ENCODE peak calls at places on chromosomes 3 and 15, in six cellular contexts. One of them, this sample, is unnamed.

GRCh38 chr3:40615916-40616315 is 91.2 kb downstream of the ZNF621 start:
- DNase-seq in RWPE2: no peak
- DNase-seq in coronary artery: no peak
- DNase-seq in foreskin fibroblast: no peak
- DNase-seq in fibroblast of the aortic adventitia: no peak
- DNase-seq in HL-60: no peak
- DNase-seq in this sample: no peak

GRCh38 chr3:41318520-41318919 is 119.2 kb downstream of the CTNNB1 start:
- DNase-seq in RWPE2: no peak
- DNase-seq in coronary artery: no peak
- DNase-seq in foreskin fibroblast: peak
- DNase-seq in fibroblast of the aortic adventitia: no peak
- DNase-seq in HL-60: no peak
- DNase-seq in this sample: no peak

GRCh38 chr3:195007794-195008193 is 263.2 kb downstream of the XXYLT1 start:
- DNase-seq in RWPE2: peak
- DNase-seq in coronary artery: no peak
- DNase-seq in foreskin fibroblast: no peak
- DNase-seq in fibroblast of the aortic adventitia: no peak
- DNase-seq in HL-60: peak
- DNase-seq in this sample: no peak

GRCh38 chr3:69872783-69873378 is 126.7 kb upstream of the SAMMSON start:
- DNase-seq in RWPE2: no peak
- DNase-seq in coronary artery: no peak
- DNase-seq in foreskin fibroblast: no peak
- DNase-seq in fibroblast of the aortic adventitia: peak
- DNase-seq in HL-60: no peak
- DNase-seq in this sample: no peak

GRCh38 chr3:72171461-72171860 is 386.5 kb upstream of the PROK2 start:
- DNase-seq in RWPE2: no peak
- DNase-seq in coronary artery: no peak
- DNase-seq in foreskin fibroblast: peak
- DNase-seq in fibroblast of the aortic adventitia: peak
- DNase-seq in HL-60: no peak
- DNase-seq in this sample: no peak

GRCh38 chr3:133841196-133841595 is 35.6 kb downstream of the SRPRB start:
- DNase-seq in RWPE2: no peak
- DNase-seq in coronary artery: no peak
- DNase-seq in foreskin fibroblast: no peak
- DNase-seq in fibroblast of the aortic adventitia: no peak
- DNase-seq in HL-60: no peak
- DNase-seq in this sample: no peak

GRCh38 chr3:148309390-148310035 is 388.2 kb upstream of the AGTR1 start:
- DNase-seq in RWPE2: no peak
- DNase-seq in coronary artery: no peak
- DNase-seq in foreskin fibroblast: peak
- DNase-seq in fibroblast of the aortic adventitia: peak
- DNase-seq in HL-60: peak
- DNase-seq in this sample: no peak

GRCh38 chr3:187150599-187150998 is 11.3 kb upstream of the RPL39L start:
- DNase-seq in RWPE2: no peak
- DNase-seq in coronary artery: no peak
- DNase-seq in foreskin fibroblast: no peak
- DNase-seq in fibroblast of the aortic adventitia: no peak
- DNase-seq in HL-60: peak
- DNase-seq in this sample: no peak

GRCh38 chr15:64883097-64883581 is 28.6 kb upstream of the ANKDD1A start:
- DNase-seq in RWPE2: no peak
- DNase-seq in coronary artery: no peak
- DNase-seq in foreskin fibroblast: no peak
- DNase-seq in fibroblast of the aortic adventitia: peak
- DNase-seq in HL-60: peak
- DNase-seq in this sample: no peak

GRCh38 chr15:70186152-70186551 is 88.4 kb upstream of the TLE3 start:
- DNase-seq in RWPE2: no peak
- DNase-seq in coronary artery: no peak
- DNase-seq in foreskin fibroblast: no peak
- DNase-seq in fibroblast of the aortic adventitia: no peak
- DNase-seq in HL-60: no peak
- DNase-seq in this sample: no peak

GRCh38 chr3:143961351-143961750 is 10.3 kb upstream of the DIPK2A start:
- DNase-seq in RWPE2: no peak
- DNase-seq in coronary artery: no peak
- DNase-seq in foreskin fibroblast: no peak
- DNase-seq in fibroblast of the aortic adventitia: no peak
- DNase-seq in HL-60: no peak
- DNase-seq in this sample: no peak

GRCh38 chr3:22117091-22117490 is 366.1 kb upstream of the ZNF385D start:
- DNase-seq in RWPE2: no peak
- DNase-seq in coronary artery: no peak
- DNase-seq in foreskin fibroblast: peak
- DNase-seq in fibroblast of the aortic adventitia: peak
- DNase-seq in HL-60: no peak
- DNase-seq in this sample: no peak

GRCh38 chr3:16482770-16483531 is 30.5 kb downstream of the RFTN1 start:
- DNase-seq in RWPE2: no peak
- DNase-seq in coronary artery: no peak
- DNase-seq in foreskin fibroblast: no peak
- DNase-seq in fibroblast of the aortic adventitia: no peak
- DNase-seq in HL-60: peak
- DNase-seq in this sample: no peak

GRCh38 chr3:184230603-184231528 is 1.5 kb downstream of the VWA5B2 start:
- DNase-seq in RWPE2: peak
- DNase-seq in coronary artery: no peak
- DNase-seq in foreskin fibroblast: no peak
- DNase-seq in fibroblast of the aortic adventitia: no peak
- DNase-seq in HL-60: no peak
- DNase-seq in this sample: no peak

GRCh38 chr3:184228376-184229137 is 828 bp upstream of the VWA5B2 start:
- DNase-seq in RWPE2: no peak
- DNase-seq in coronary artery: no peak
- DNase-seq in foreskin fibroblast: no peak
- DNase-seq in fibroblast of the aortic adventitia: no peak
- DNase-seq in HL-60: no peak
- DNase-seq in this sample: no peak

GRCh38 chr3:184230081-184230602 is 757 bp downstream of the VWA5B2 start:
- DNase-seq in RWPE2: no peak
- DNase-seq in coronary artery: no peak
- DNase-seq in foreskin fibroblast: peak
- DNase-seq in fibroblast of the aortic adventitia: no peak
- DNase-seq in HL-60: no peak
- DNase-seq in this sample: no peak

GRCh38 chr3:184227481-184227935 is 1.9 kb upstream of the VWA5B2 start:
- DNase-seq in RWPE2: no peak
- DNase-seq in coronary artery: no peak
- DNase-seq in foreskin fibroblast: peak
- DNase-seq in fibroblast of the aortic adventitia: no peak
- DNase-seq in HL-60: peak
- DNase-seq in this sample: no peak

GRCh38 chr3:184229424-184230080 is at the start of gene VWA5B2:
- DNase-seq in RWPE2: peak
- DNase-seq in coronary artery: no peak
- DNase-seq in foreskin fibroblast: peak
- DNase-seq in fibroblast of the aortic adventitia: no peak
- DNase-seq in HL-60: no peak
- DNase-seq in this sample: no peak
- H3K4me3 ChIP-seq in RWPE2: peak
- H3K4me3 ChIP-seq in coronary artery: peak
- H3K4me3 ChIP-seq in foreskin fibroblast: peak
- H3K4me3 ChIP-seq in fibroblast of the aortic adventitia: peak
- H3K4me3 ChIP-seq in HL-60: no peak
- H3K4me3 ChIP-seq in this sample: peak

GRCh38 chr3:26114851-26115250 is 325.0 kb downstream of the OXSM start:
- DNase-seq in RWPE2: no peak
- DNase-seq in coronary artery: no peak
- DNase-seq in foreskin fibroblast: no peak
- DNase-seq in fibroblast of the aortic adventitia: no peak
- DNase-seq in HL-60: no peak
- DNase-seq in this sample: no peak

DNA sequence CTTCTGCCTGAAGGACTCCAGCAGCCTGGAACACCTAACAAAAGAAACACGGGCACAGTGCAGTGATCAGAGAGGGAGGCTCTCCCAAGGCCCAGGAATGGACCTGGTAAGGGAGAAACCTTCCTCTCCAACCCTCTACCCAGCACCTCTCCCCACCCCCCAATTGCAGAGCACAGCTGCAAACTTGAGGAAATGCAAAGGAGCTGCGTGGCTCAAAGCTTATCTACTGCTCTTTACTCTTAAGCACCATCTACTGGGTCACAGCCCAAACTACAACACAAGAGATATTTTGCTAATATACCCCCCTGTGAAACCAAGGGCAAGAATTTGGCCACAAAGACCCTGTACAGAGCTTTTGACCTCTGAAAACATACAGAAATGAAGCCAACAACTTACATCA is 328.3 kb downstream of the OXSM start:
- DNase-seq in RWPE2: no peak
- DNase-seq in coronary artery: no peak
- DNase-seq in foreskin fibroblast: no peak
- DNase-seq in fibroblast of the aortic adventitia: no peak
- DNase-seq in HL-60: peak
- DNase-seq in this sample: no peak
- TF ChIP-seq CTCF in RWPE2: peak
- TF ChIP-seq CTCF in coronary artery: no peak
- TF ChIP-seq CTCF in foreskin fibroblast: no peak
- TF ChIP-seq CTCF in fibroblast of the aortic adventitia: no peak
- TF ChIP-seq CTCF in HL-60: no peak
- TF ChIP-seq CTCF in this sample: no peak

DNA sequence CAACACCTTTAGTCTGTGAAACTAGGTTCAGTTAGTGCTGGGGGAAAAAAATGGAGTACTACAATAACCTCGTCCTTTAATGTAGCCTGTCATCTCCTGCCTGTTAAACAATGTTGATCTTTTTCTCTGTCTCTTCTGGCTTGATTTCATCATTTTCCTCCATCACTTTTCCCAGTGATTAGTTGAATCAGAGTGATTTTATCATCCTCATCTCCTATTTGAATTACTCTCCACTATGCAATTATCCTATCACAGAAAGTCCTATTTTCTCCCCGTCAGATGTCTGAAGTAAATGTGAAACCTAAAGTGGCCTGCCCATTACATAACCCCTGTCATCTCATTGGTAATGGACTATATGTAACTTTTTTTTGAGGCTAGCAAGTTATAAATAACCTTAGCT is 201.7 kb downstream of the CACNA2D3 start:
- DNase-seq in RWPE2: no peak
- DNase-seq in coronary artery: no peak
- DNase-seq in foreskin fibroblast: no peak
- DNase-seq in fibroblast of the aortic adventitia: no peak
- DNase-seq in HL-60: no peak
- DNase-seq in this sample: no peak
- H3K4me3 ChIP-seq in RWPE2: no peak
- H3K4me3 ChIP-seq in coronary artery: no peak
- H3K4me3 ChIP-seq in foreskin fibroblast: no peak
- H3K4me3 ChIP-seq in fibroblast of the aortic adventitia: no peak
- H3K4me3 ChIP-seq in HL-60: no peak
- H3K4me3 ChIP-seq in this sample: no peak

DNA sequence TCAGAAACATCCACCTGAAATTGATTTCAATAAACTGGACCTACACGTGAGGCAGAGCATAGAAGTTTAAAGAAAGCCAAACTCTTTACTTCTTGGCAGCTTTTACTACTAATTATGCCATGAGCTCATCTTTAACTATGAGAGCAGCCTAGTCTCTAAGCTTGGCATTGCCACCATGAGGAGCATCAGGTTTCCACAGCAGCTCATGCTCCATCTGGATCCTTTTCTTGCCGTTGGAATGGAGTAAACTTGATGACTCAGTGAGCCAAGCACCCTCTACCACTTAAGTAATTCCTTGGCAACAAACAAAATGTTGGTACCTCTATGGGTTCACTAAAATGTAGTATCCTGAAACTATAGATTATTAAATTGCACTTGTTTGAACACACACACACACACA is 583.2 kb downstream of the EPHA3 start:
- DNase-seq in RWPE2: no peak
- DNase-seq in coronary artery: no peak
- DNase-seq in foreskin fibroblast: peak
- DNase-seq in fibroblast of the aortic adventitia: peak
- DNase-seq in HL-60: no peak
- DNase-seq in this sample: no peak
- TF ChIP-seq CTCF in RWPE2: no peak
- TF ChIP-seq CTCF in coronary artery: no peak
- TF ChIP-seq CTCF in foreskin fibroblast: no peak
- TF ChIP-seq CTCF in fibroblast of the aortic adventitia: no peak
- TF ChIP-seq CTCF in HL-60: no peak
- TF ChIP-seq CTCF in this sample: no peak

This sample was measured in astrocyte of the cerebellum.